ENCODE peak calls at places on chromosome 12, in four cellular contexts. T, C, P and S are unnamed samples.

GRCh38 chr12:132280436-132280835 is 49.0 kb downstream of the GALNT9 start:
- DNase-seq in T (no peak), C (no peak), P (no peak), S (no peak)

GRCh38 chr12:121751716-121752351 is 39.3 kb downstream of the TMEM120B start:
- DNase-seq in T (no peak), C (no peak), P (no peak), S (no peak)

GRCh38 chr12:25074113-25074512 is 120.8 kb downstream of the DNAI7 start:
- DNase-seq in T (no peak), C (no peak), P (no peak), S (no peak)

GRCh38 chr12:69329669-69330428 is 18.3 kb upstream of the LYZ start:
- DNase-seq in T (no peak), C (no peak), P (no peak), S (no peak)

GRCh38 chr12:127389923-127390322 is 877.0 kb upstream of the TMEM132C start:
- DNase-seq in T (peak), C (peak), P (no peak), S (no peak)

GRCh38 chr12:124904306-124905098 is 9.9 kb downstream of the UBC start:
- DNase-seq in T (peak), C (peak), P (no peak), S (no peak)

GRCh38 chr12:63967781-63968180 is 123.3 kb downstream of the SRGAP1 start:
- DNase-seq in T (peak), C (peak), P (no peak), S (no peak)

GRCh38 chr12:123995023-123995422 is 22.0 kb downstream of the ZNF664 start:
- DNase-seq in T (peak), C (peak), P (no peak), S (no peak)

GRCh38 chr12:64610092-64610659 is at the start of gene RASSF3:
- DNase-seq in T (peak), C (peak), P (peak), S (no peak)

GRCh38 chr12:56908136-56908535 is 26.1 kb downstream of the SDR9C7 start:
- DNase-seq in T (no peak), C (no peak), P (no peak), S (no peak)

GRCh38 chr12:5210179-5210917 is 166.7 kb downstream of the KCNA5 start:
- DNase-seq in T (no peak), C (no peak), P (no peak), S (no peak)

GRCh38 chr12:106127289-106128126 is 11.2 kb downstream of the NUAK1 start:
- DNase-seq in T (no peak), C (no peak), P (no peak), S (no peak)

GRCh38 chr12:18861287-18861858 is 123.5 kb downstream of the CAPZA3 start:
- DNase-seq in T (no peak), C (peak), P (no peak), S (no peak)

GRCh38 chr12:13425766-13426165 is 229.2 kb downstream of the EMP1 start:
- DNase-seq in T (peak), C (peak), P (no peak), S (no peak)

GRCh38 chr12:112252184-112252583 is 126.8 kb downstream of the TRAFD1 start:
- DNase-seq in T (no peak), C (peak), P (no peak), S (no peak)

GRCh38 chr12:119082496-119082895 is 96.2 kb upstream of the HSPB8 start:
- DNase-seq in T (no peak), C (no peak), P (no peak), S (no peak)

GRCh38 chr12:12684375-12685106 is 11.4 kb downstream of the GPR19 start:
- DNase-seq in T (peak), C (peak), P (no peak), S (peak)

GRCh38 chr12:6336859-6337744 is 4.8 kb downstream of the TNFRSF1A start:
- DNase-seq in T (peak), C (peak), P (no peak), S (no peak)

GRCh38 chr12:123379391-123379790 is 4.5 kb upstream of the KMT5A start:
- DNase-seq in T (no peak), C (no peak), P (no peak), S (no peak)

GRCh38 chr12:51972849-51973273 is 21.4 kb downstream of the ACVR1B start:
- DNase-seq in T (peak), C (peak), P (no peak), S (no peak)

GRCh38 chr12:110688446-110689001 is 391 bp downstream of the HVCN1 start:
- DNase-seq in T (peak), C (no peak), P (no peak), S (no peak)

GRCh38 chr12:50932787-50933280 is 19.5 kb upstream of the HIGD1C start:
- DNase-seq in T (no peak), C (peak), P (no peak), S (no peak)

GRCh38 chr12:50597200-50598195 is 92.7 kb downstream of the DIP2B start:
- DNase-seq in T (peak), C (peak), P (no peak), S (no peak)

GRCh38 chr12:3595721-3596120 is 104.7 kb downstream of the PRMT8 start:
- DNase-seq in T (no peak), C (no peak), P (no peak), S (no peak)

GRCh38 chr12:104049278-104050257 is at the start of gene GLT8D2:
- DNase-seq in T (peak), C (peak), P (no peak), S (no peak)

GRCh38 chr12:113854385-113855136 is 111.6 kb downstream of the RBM19 start:
- DNase-seq in T (no peak), C (no peak), P (no peak), S (peak)

GRCh38 chr12:51922762-51923505 is 15.6 kb downstream of the ACVRL1 start:
- DNase-seq in T (peak), C (peak), P (no peak), S (no peak)